ENCODE peak calls at places on chromosomes 12 and 14, in eight cellular contexts. W is stimulated activated CD8-positive, alpha-beta memory T cell treated with anti-CD3 and anti-CD28 coated beads, Interleukin-7, amount 100 ng/mL, for 4 hours; R is SHP77; E is GM13976; T is NCI-H1105 treated with DMSO at 0.1 percent for 48 hours; H is amniotic epithelial cell; V is GM03348; L is activated T-cell treated with anti-CD3 and anti-CD28 coated beads for 24 hours. S is an unnamed sample.

GRCh38 chr12:66612053-66612775 is 66.7 kb downstream of the GRIP1 start:
- DNase-seq in T (no peak), L (no peak), V (no peak), H (no peak), R (no peak), E (no peak), W (no peak), S (no peak)

GRCh38 chr12:67018105-67018504 is 251.1 kb upstream of the CAND1 start:
- DNase-seq in W (no peak), L (no peak), T (no peak), V (no peak), E (no peak), R (no peak), H (no peak), S (no peak)

GRCh38 chr12:47033081-47033480 is 46.3 kb upstream of the PCED1B start:
- DNase-seq in L (no peak), T (no peak), E (no peak), W (no peak), H (peak; percentile 73), R (no peak), V (peak; percentile 21), S (no peak)

GRCh38 chr14:36091096-36091495 is 85.4 kb downstream of the PTCSC3 start:
- DNase-seq in L (no peak), T (no peak), H (peak; percentile 9), E (no peak), V (peak; percentile 81), W (no peak), R (peak; percentile 36), S (no peak)

GRCh38 chr12:31519525-31519924 is 71.4 kb downstream of the DENND5B start:
- DNase-seq in V (no peak), T (no peak), E (no peak), W (no peak), H (no peak), R (no peak), L (no peak), S (no peak)

GRCh38 chr12:48197549-48197966 is 5.5 kb downstream of the OR10AD1 start:
- DNase-seq in V (peak; percentile 46), R (peak; percentile 31), T (peak; percentile 59), L (no peak), W (no peak), H (peak; percentile 52), E (peak; percentile 57), S (no peak)

GRCh38 chr12:95212576-95212975 is 4.7 kb downstream of the FGD6 start:
- DNase-seq in R (no peak), L (no peak), T (no peak), E (no peak), V (no peak), W (no peak), H (no peak), S (no peak)

GRCh38 chr14:29710015-29710414 is 217.6 kb downstream of the PRKD1 start:
- DNase-seq in H (peak; percentile 20), V (no peak), L (no peak), R (no peak), W (no peak), E (no peak), T (no peak), S (no peak)

GRCh38 chr14:105305350-105305749 is 4.5 kb upstream of the BRF1 start:
- DNase-seq in H (no peak), T (no peak), V (no peak), R (no peak), L (no peak), W (no peak), E (no peak), S (no peak)

GRCh38 chr12:6392499-6392898 is 8.5 kb downstream of the LTBR start:
- DNase-seq in H (no peak), V (no peak), L (no peak), W (no peak), T (no peak), E (no peak), R (no peak), S (no peak)

GRCh38 chr12:127260959-127261358 is 1006.0 kb upstream of the TMEM132C start:
- DNase-seq in E (no peak), L (no peak), H (no peak), W (no peak), V (no peak), T (no peak), R (no peak), S (no peak)

GRCh38 chr12:21884942-21885341 is 56.3 kb downstream of the ABCC9 start:
- DNase-seq in R (no peak), L (no peak), T (no peak), E (no peak), V (no peak), H (no peak), W (no peak), S (no peak)

GRCh38 chr14:75259510-75259855 is 19.1 kb upstream of the FOS start:
- DNase-seq in L (no peak), H (peak; percentile 57), R (peak; percentile 56), V (peak; percentile 30), E (no peak), W (no peak), T (no peak), S (no peak)

GRCh38 chr12:103832048-103832798 is 8.8 kb downstream of the NT5DC3 start:
- DNase-seq in R (no peak), E (peak; percentile 18), V (no peak), L (no peak), W (no peak), H (no peak), T (no peak), S (no peak)

GRCh38 chr12:99767809-99768208 is 120.3 kb downstream of the GARIN6 start:
- DNase-seq in T (peak; percentile 56), H (peak; percentile 10), L (no peak), W (no peak), R (no peak), V (peak; percentile 34), E (no peak), S (no peak)

GRCh38 chr12:50197297-50197727 is 30.1 kb upstream of the CERS5 start:
- DNase-seq in T (peak; percentile 16), V (no peak), L (no peak), R (no peak), E (no peak), W (no peak), H (peak; percentile 36), S (no peak)

GRCh38 chr12:2070440-2071045 is 17.8 kb downstream of the CACNA1C start:
- DNase-seq in T (no peak), L (no peak), R (no peak), V (no peak), W (no peak), H (no peak), E (no peak), S (no peak)

GRCh38 chr12:45409966-45410365 is 194.1 kb downstream of the ANO6 start:
- DNase-seq in W (no peak), V (peak; percentile 81), H (peak; percentile 54), L (no peak), R (no peak), T (no peak), E (no peak), S (no peak)

GRCh38 chr12:64220046-64220445 is 2.0 kb downstream of the KICS2 start:
- DNase-seq in R (no peak), L (no peak), T (no peak), E (no peak), H (no peak), V (no peak), W (no peak), S (no peak)

GRCh38 chr14:88960528-88960927 is 136.1 kb downstream of the TTC8 start:
- DNase-seq in L (no peak), T (no peak), E (no peak), V (no peak), R (no peak), W (no peak), H (no peak), S (no peak)

GRCh38 chr12:89862511-89863331 is 154.1 kb upstream of the ATP2B1 start:
- DNase-seq in T (no peak), H (no peak), V (peak; percentile 5), W (no peak), E (peak; percentile 37), R (no peak), L (no peak), S (no peak)

GRCh38 chr14:105026033-105026785 is 5.3 kb upstream of the CDCA4 start:
- DNase-seq in W (no peak), V (no peak), H (peak; percentile 47), E (peak; percentile 68), T (no peak), L (no peak), R (no peak), S (no peak)

S was measured in NK-92 treated with Interleukin-12 subunit alpha and Interleukin-12 subunit beta, amount 100 ng/mL, for 24 hours.